ENCODE peak calls at places on chromosome 19, in ten cellular contexts. One of them, this sample, is unnamed.

GRCh38 chr19:46611791-46612190 is 10.7 kb downstream of the CALM3 start:
- DNase-seq in psoas muscle: peak
- DNase-seq in HepG2: no peak
- DNase-seq in A549: no peak
- DNase-seq in body of pancreas: no peak
- DNase-seq in astrocyte of the spinal cord: no peak
- DNase-seq in breast epithelium: no peak
- DNase-seq in GM23338: no peak
- DNase-seq in progenitor cell of endocrine pancreas: no peak
- DNase-seq in Peyer's patch: no peak
- DNase-seq in this sample: no peak

GRCh38 chr19:51552996-51553725 is 17.9 kb upstream of the ZNF175 start:
- DNase-seq in psoas muscle: peak
- DNase-seq in HepG2: peak
- DNase-seq in A549: peak
- DNase-seq in body of pancreas: peak
- DNase-seq in astrocyte of the spinal cord: peak
- DNase-seq in breast epithelium: no peak
- DNase-seq in GM23338: peak
- DNase-seq in progenitor cell of endocrine pancreas: peak
- DNase-seq in Peyer's patch: no peak
- DNase-seq in this sample: peak

GRCh38 chr19:17931532-17932191 is 1.2 kb upstream of the CCDC124 start:
- DNase-seq in psoas muscle: no peak
- DNase-seq in HepG2: no peak
- DNase-seq in A549: no peak
- DNase-seq in body of pancreas: no peak
- DNase-seq in astrocyte of the spinal cord: no peak
- DNase-seq in breast epithelium: no peak
- DNase-seq in GM23338: peak
- DNase-seq in progenitor cell of endocrine pancreas: no peak
- DNase-seq in Peyer's patch: no peak
- DNase-seq in this sample: no peak

GRCh38 chr19:49801966-49802661 is 11.0 kb downstream of the FUZ start:
- DNase-seq in psoas muscle: peak
- DNase-seq in HepG2: no peak
- DNase-seq in A549: peak
- DNase-seq in body of pancreas: peak
- DNase-seq in astrocyte of the spinal cord: peak
- DNase-seq in breast epithelium: peak
- DNase-seq in GM23338: peak
- DNase-seq in progenitor cell of endocrine pancreas: no peak
- DNase-seq in Peyer's patch: peak
- DNase-seq in this sample: peak

GRCh38 chr19:19223636-19224035 is 11.9 kb downstream of the NCAN start:
- DNase-seq in psoas muscle: no peak
- DNase-seq in HepG2: no peak
- DNase-seq in A549: no peak
- DNase-seq in body of pancreas: no peak
- DNase-seq in astrocyte of the spinal cord: no peak
- DNase-seq in breast epithelium: no peak
- DNase-seq in GM23338: no peak
- DNase-seq in progenitor cell of endocrine pancreas: no peak
- DNase-seq in Peyer's patch: no peak
- DNase-seq in this sample: no peak

GRCh38 chr19:51282335-51282734 is 29.1 kb upstream of the IGLON5 start:
- DNase-seq in psoas muscle: no peak
- DNase-seq in HepG2: no peak
- DNase-seq in A549: no peak
- DNase-seq in body of pancreas: no peak
- DNase-seq in astrocyte of the spinal cord: no peak
- DNase-seq in breast epithelium: no peak
- DNase-seq in GM23338: no peak
- DNase-seq in progenitor cell of endocrine pancreas: no peak
- DNase-seq in Peyer's patch: no peak
- DNase-seq in this sample: no peak

GRCh38 chr19:32318884-32319520 is 26.4 kb upstream of the ZNF507 start:
- DNase-seq in psoas muscle: no peak
- DNase-seq in HepG2: no peak
- DNase-seq in A549: peak
- DNase-seq in body of pancreas: no peak
- DNase-seq in astrocyte of the spinal cord: no peak
- DNase-seq in breast epithelium: no peak
- DNase-seq in GM23338: peak
- DNase-seq in progenitor cell of endocrine pancreas: no peak
- DNase-seq in Peyer's patch: no peak
- DNase-seq in this sample: no peak

GRCh38 chr19:19464339-19465098 is 50.8 kb downstream of the TSSK6 start:
- DNase-seq in psoas muscle: peak
- DNase-seq in HepG2: no peak
- DNase-seq in A549: no peak
- DNase-seq in body of pancreas: peak
- DNase-seq in astrocyte of the spinal cord: peak
- DNase-seq in breast epithelium: no peak
- DNase-seq in GM23338: peak
- DNase-seq in progenitor cell of endocrine pancreas: no peak
- DNase-seq in Peyer's patch: no peak
- DNase-seq in this sample: no peak

GRCh38 chr19:10567696-10568443 is 909 bp downstream of the CDKN2D start:
- DNase-seq in psoas muscle: no peak
- DNase-seq in HepG2: no peak
- DNase-seq in A549: no peak
- DNase-seq in body of pancreas: no peak
- DNase-seq in astrocyte of the spinal cord: no peak
- DNase-seq in breast epithelium: no peak
- DNase-seq in GM23338: no peak
- DNase-seq in progenitor cell of endocrine pancreas: no peak
- DNase-seq in Peyer's patch: peak
- DNase-seq in this sample: no peak

GRCh38 chr19:32611161-32611560 is 30.2 kb downstream of the PDCD5 start:
- DNase-seq in psoas muscle: no peak
- DNase-seq in HepG2: no peak
- DNase-seq in A549: no peak
- DNase-seq in body of pancreas: no peak
- DNase-seq in astrocyte of the spinal cord: peak
- DNase-seq in breast epithelium: no peak
- DNase-seq in GM23338: no peak
- DNase-seq in progenitor cell of endocrine pancreas: no peak
- DNase-seq in Peyer's patch: no peak
- DNase-seq in this sample: no peak

DNA sequence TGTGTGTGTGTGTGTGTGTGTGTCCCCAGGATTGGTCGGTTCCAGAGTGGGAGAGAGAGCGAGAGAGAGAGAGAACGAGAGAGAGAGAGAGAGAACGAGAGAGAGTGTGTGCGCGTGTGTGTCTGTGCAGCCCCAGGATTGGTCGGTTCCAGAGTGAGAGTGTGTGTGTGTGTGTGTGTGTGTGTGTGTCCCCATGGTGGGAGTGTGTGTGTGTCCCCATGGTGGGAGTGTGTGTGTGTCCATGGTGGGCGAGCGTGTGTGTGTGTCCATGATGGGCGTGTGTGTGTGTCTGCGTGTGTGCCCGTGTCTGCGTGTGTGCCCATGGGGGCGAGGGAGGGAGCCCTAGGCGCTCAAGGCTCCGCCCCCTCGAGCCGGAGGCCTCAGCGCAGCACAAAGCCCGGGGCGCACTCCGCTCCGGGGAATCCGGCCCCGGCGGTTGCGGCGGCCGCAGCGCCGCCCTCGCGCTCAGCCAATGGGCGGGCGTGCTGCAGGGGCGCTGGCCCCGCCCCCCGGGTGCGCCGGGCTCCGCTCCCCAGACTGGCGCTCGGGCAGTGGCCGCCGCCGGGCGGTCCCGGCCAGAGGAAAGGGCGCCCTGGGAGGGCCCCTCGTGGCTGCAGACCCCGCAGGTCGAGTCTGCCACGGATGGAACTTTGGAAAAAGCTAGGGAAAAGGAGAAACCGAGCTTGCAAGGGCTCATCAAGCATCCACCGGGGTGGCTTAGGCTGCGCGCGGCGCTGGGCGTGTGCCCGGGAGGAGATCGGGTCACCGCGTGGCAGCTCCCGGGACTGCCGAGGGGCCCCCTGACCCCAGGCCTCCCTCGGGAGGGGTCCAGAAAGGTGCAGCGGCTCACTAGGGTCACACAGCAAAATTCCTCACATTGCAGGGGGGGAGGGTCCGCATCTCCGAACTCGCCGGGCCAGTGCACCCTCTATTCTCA is 96.2 kb downstream of the INSR start:
- DNase-seq in psoas muscle: peak
- DNase-seq in HepG2: peak
- DNase-seq in A549: peak
- DNase-seq in body of pancreas: peak
- DNase-seq in astrocyte of the spinal cord: peak
- DNase-seq in breast epithelium: peak
- DNase-seq in GM23338: peak
- DNase-seq in progenitor cell of endocrine pancreas: peak
- DNase-seq in Peyer's patch: peak
- DNase-seq in this sample: peak
- TF ChIP-seq CTCF in psoas muscle: peak
- TF ChIP-seq CTCF in HepG2: peak
- TF ChIP-seq CTCF in A549: no peak
- TF ChIP-seq CTCF in body of pancreas: no peak
- TF ChIP-seq CTCF in astrocyte of the spinal cord: no peak
- TF ChIP-seq CTCF in breast epithelium: peak
- TF ChIP-seq CTCF in GM23338: peak
- TF ChIP-seq CTCF in progenitor cell of endocrine pancreas: peak
- TF ChIP-seq CTCF in Peyer's patch: no peak
- TF ChIP-seq CTCF in this sample: no peak

DNA sequence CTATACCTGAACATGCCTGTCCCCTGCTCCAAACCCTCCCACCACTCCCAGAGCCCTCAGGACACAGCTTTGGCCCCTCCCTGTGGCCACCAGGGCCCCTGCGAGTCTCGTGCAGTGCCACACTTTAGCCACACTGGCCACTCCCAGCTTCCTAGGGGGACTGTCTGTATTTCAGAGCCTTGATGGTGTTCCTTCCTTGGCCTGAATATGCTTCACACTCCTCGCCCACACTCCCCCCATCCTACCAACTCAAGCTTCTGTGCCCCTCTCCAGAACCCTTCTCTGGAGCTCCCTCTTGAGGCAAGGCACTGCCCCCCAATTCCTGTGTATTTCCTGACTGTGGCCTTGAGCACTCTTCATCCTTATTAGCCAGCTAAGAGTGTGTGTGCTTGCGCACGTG is 80.2 kb downstream of the DPF1 start:
- DNase-seq in psoas muscle: no peak
- DNase-seq in HepG2: no peak
- DNase-seq in A549: peak
- DNase-seq in body of pancreas: no peak
- DNase-seq in astrocyte of the spinal cord: no peak
- DNase-seq in breast epithelium: no peak
- DNase-seq in GM23338: no peak
- DNase-seq in progenitor cell of endocrine pancreas: no peak
- DNase-seq in Peyer's patch: no peak
- DNase-seq in this sample: no peak
- TF ChIP-seq CTCF in psoas muscle: no peak
- TF ChIP-seq CTCF in HepG2: peak
- TF ChIP-seq CTCF in A549: peak
- TF ChIP-seq CTCF in body of pancreas: no peak
- TF ChIP-seq CTCF in astrocyte of the spinal cord: peak
- TF ChIP-seq CTCF in breast epithelium: no peak
- TF ChIP-seq CTCF in GM23338: peak
- TF ChIP-seq CTCF in progenitor cell of endocrine pancreas: no peak
- TF ChIP-seq CTCF in Peyer's patch: no peak
- TF ChIP-seq CTCF in this sample: peak

GRCh38 chr19:7242601-7243258 is 51.5 kb downstream of the INSR start:
- DNase-seq in psoas muscle: no peak
- DNase-seq in HepG2: no peak
- DNase-seq in A549: no peak
- DNase-seq in body of pancreas: no peak
- DNase-seq in astrocyte of the spinal cord: peak
- DNase-seq in breast epithelium: no peak
- DNase-seq in GM23338: no peak
- DNase-seq in progenitor cell of endocrine pancreas: no peak
- DNase-seq in Peyer's patch: no peak
- DNase-seq in this sample: peak
- TF ChIP-seq CTCF in psoas muscle: no peak
- TF ChIP-seq CTCF in HepG2: no peak
- TF ChIP-seq CTCF in A549: no peak
- TF ChIP-seq CTCF in body of pancreas: no peak
- TF ChIP-seq CTCF in astrocyte of the spinal cord: no peak
- TF ChIP-seq CTCF in breast epithelium: no peak
- TF ChIP-seq CTCF in GM23338: no peak
- TF ChIP-seq CTCF in progenitor cell of endocrine pancreas: no peak
- TF ChIP-seq CTCF in Peyer's patch: no peak
- TF ChIP-seq CTCF in this sample: no peak

GRCh38 chr19:45498411-45499195 is at the start of gene PPM1N:
- DNase-seq in psoas muscle: peak
- DNase-seq in HepG2: no peak
- DNase-seq in A549: no peak
- DNase-seq in body of pancreas: no peak
- DNase-seq in astrocyte of the spinal cord: no peak
- DNase-seq in breast epithelium: no peak
- DNase-seq in GM23338: peak
- DNase-seq in progenitor cell of endocrine pancreas: no peak
- DNase-seq in Peyer's patch: peak
- DNase-seq in this sample: no peak
- TF ChIP-seq CTCF in psoas muscle: no peak
- TF ChIP-seq CTCF in HepG2: peak
- TF ChIP-seq CTCF in A549: no peak
- TF ChIP-seq CTCF in body of pancreas: no peak
- TF ChIP-seq CTCF in astrocyte of the spinal cord: no peak
- TF ChIP-seq CTCF in breast epithelium: no peak
- TF ChIP-seq CTCF in GM23338: no peak
- TF ChIP-seq CTCF in progenitor cell of endocrine pancreas: no peak
- TF ChIP-seq CTCF in Peyer's patch: no peak
- TF ChIP-seq CTCF in this sample: peak

DNA sequence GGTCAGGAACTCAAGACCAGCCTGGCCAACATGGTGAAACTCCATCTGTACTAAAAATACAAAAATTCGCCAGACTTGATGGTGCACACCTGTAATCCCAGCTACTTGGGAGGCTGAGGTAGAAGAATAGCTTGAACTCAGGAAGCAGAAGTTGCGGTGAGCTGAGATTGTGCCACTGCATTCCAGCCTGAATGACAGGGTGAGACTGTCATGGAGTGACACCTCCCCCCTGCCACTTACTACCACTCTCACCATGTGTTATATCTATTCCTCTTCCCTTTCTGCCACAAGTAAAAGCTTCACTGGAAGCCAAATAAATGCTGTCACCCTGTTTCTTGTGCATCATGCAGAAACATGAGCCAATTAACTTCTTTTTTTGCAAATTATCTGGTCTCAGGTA is 10.6 kb upstream of the CEACAM4 start:
- DNase-seq in psoas muscle: no peak
- DNase-seq in HepG2: no peak
- DNase-seq in A549: no peak
- DNase-seq in body of pancreas: no peak
- DNase-seq in astrocyte of the spinal cord: no peak
- DNase-seq in breast epithelium: no peak
- DNase-seq in GM23338: no peak
- DNase-seq in progenitor cell of endocrine pancreas: no peak
- DNase-seq in Peyer's patch: no peak
- DNase-seq in this sample: no peak
- TF ChIP-seq CTCF in psoas muscle: no peak
- TF ChIP-seq CTCF in HepG2: no peak
- TF ChIP-seq CTCF in A549: no peak
- TF ChIP-seq CTCF in body of pancreas: no peak
- TF ChIP-seq CTCF in astrocyte of the spinal cord: no peak
- TF ChIP-seq CTCF in breast epithelium: no peak
- TF ChIP-seq CTCF in GM23338: no peak
- TF ChIP-seq CTCF in progenitor cell of endocrine pancreas: no peak
- TF ChIP-seq CTCF in Peyer's patch: no peak
- TF ChIP-seq CTCF in this sample: no peak

GRCh38 chr19:29162694-29163093 is 50.3 kb downstream of the UQCRFS1 start:
- DNase-seq in psoas muscle: no peak
- DNase-seq in HepG2: no peak
- DNase-seq in A549: no peak
- DNase-seq in body of pancreas: no peak
- DNase-seq in astrocyte of the spinal cord: no peak
- DNase-seq in breast epithelium: no peak
- DNase-seq in GM23338: peak
- DNase-seq in progenitor cell of endocrine pancreas: no peak
- DNase-seq in Peyer's patch: no peak
- DNase-seq in this sample: no peak
- TF ChIP-seq CTCF in psoas muscle: no peak
- TF ChIP-seq CTCF in HepG2: no peak
- TF ChIP-seq CTCF in A549: no peak
- TF ChIP-seq CTCF in body of pancreas: no peak
- TF ChIP-seq CTCF in astrocyte of the spinal cord: no peak
- TF ChIP-seq CTCF in breast epithelium: no peak
- TF ChIP-seq CTCF in GM23338: no peak
- TF ChIP-seq CTCF in progenitor cell of endocrine pancreas: no peak
- TF ChIP-seq CTCF in Peyer's patch: no peak
- TF ChIP-seq CTCF in this sample: no peak

This sample was measured in HFFc6.